ENCODE peak calls at places on chromosomes 4 and X, in seven cellular contexts. R, N, L, C, Q, F and B are unnamed samples.

GRCh38 chr4:151951727-151952078 is 190.9 kb upstream of the GATB start:
- DNase-seq in R (no peak), F (no peak), L (no peak), N (no peak), C (no peak), Q (no peak), B (no peak)

GRCh38 chr4:41538017-41538733 is at the start of gene LIMCH1:
- DNase-seq in L (no peak), Q (peak), R (peak), C (peak), N (no peak), F (peak), B (no peak)

GRCh38 chrX:154036513-154036912 is 16.8 kb upstream of the IRAK1 start:
- DNase-seq in R (peak), N (no peak), L (no peak), Q (no peak), C (peak), F (no peak), B (no peak)

GRCh38 chr4:83110222-83110945 is 4.1 kb downstream of the PLAC8 start:
- DNase-seq in L (peak), Q (peak), R (peak), F (peak), N (peak), C (peak), B (peak)

GRCh38 chr4:43690121-43690520 is 758.5 kb downstream of the KCTD8 start:
- DNase-seq in Q (no peak), R (no peak), C (no peak), L (peak), F (no peak), N (no peak), B (no peak)

GRCh38 chr4:35201403-35201802 is 1042.9 kb downstream of the ARAP2 start:
- DNase-seq in Q (no peak), N (no peak), L (no peak), F (no peak), R (no peak), C (no peak), B (no peak)

GRCh38 chrX:31126205-31126604 is 54.4 kb upstream of the FTHL17 start:
- DNase-seq in N (no peak), R (no peak), C (no peak), Q (peak), F (peak), L (peak), B (peak)

GRCh38 chr4:159413252-159413941 is 310.5 kb downstream of the RAPGEF2 start:
- DNase-seq in N (no peak), F (no peak), R (no peak), L (peak), Q (no peak), C (no peak), B (no peak)

GRCh38 chr4:1285790-1286553 is 3.7 kb upstream of the MAEA start:
- DNase-seq in R (peak), F (peak), Q (no peak), C (no peak), L (peak), N (no peak), B (peak)

GRCh38 chr4:168647976-168648375 is 151.1 kb downstream of the PALLD start:
- DNase-seq in N (no peak), R (no peak), F (peak), L (no peak), C (no peak), Q (no peak), B (no peak)

GRCh38 chrX:110397353-110397752 is 38.7 kb downstream of the RTL9 start:
- DNase-seq in Q (no peak), L (no peak), R (no peak), N (no peak), F (peak), C (no peak), B (no peak)

GRCh38 chr4:73450398-73451004 is 14.5 kb downstream of the AFP start:
- DNase-seq in Q (peak), N (no peak), C (peak), F (peak), L (peak), R (peak), B (peak)

GRCh38 chrX:54785901-54786300 is 12.2 kb downstream of the ITIH6 start:
- DNase-seq in Q (no peak), L (no peak), N (no peak), R (peak), F (peak), C (peak), B (no peak)

GRCh38 chrX:48179691-48180090 is 16.9 kb downstream of the SSX5 start:
- DNase-seq in L (no peak), Q (no peak), F (no peak), N (no peak), C (no peak), R (no peak), B (no peak)

GRCh38 chrX:150268839-150269238 is 94.3 kb upstream of the MAMLD1 start:
- DNase-seq in N (no peak), F (no peak), C (no peak), Q (no peak), R (no peak), L (no peak), B (no peak)

GRCh38 chrX:115563633-115564182 is 2.7 kb downstream of the PLS3 start:
- DNase-seq in R (no peak), C (no peak), N (no peak), L (no peak), F (no peak), Q (no peak), B (no peak)

GRCh38 chrX:11728556-11728955 is 29.5 kb upstream of the MSL3 start:
- DNase-seq in N (no peak), Q (no peak), C (no peak), L (no peak), R (no peak), F (no peak), B (no peak)

GRCh38 chrX:118216488-118216887 is 99.9 kb upstream of the KLHL13 start:
- DNase-seq in R (no peak), Q (no peak), F (no peak), N (no peak), C (no peak), L (no peak), B (no peak)

GRCh38 chrX:151923648-151924047 is 11.0 kb downstream of the MAGEA4 start:
- DNase-seq in F (no peak), Q (no peak), N (no peak), C (no peak), R (no peak), L (no peak), B (no peak)

GRCh38 chrX:118565853-118566252 is 70.2 kb downstream of the DOCK11 start:
- DNase-seq in Q (no peak), L (no peak), N (no peak), R (no peak), C (no peak), F (no peak), B (no peak)

GRCh38 chr4:170868191-170868590 is 778.4 kb upstream of the AADAT start:
- DNase-seq in C (no peak), R (no peak), N (no peak), F (no peak), Q (no peak), L (no peak), B (no peak)

GRCh38 chrX:120136128-120136527 is 20.4 kb upstream of the RHOXF1 start:
- DNase-seq in L (no peak), R (no peak), Q (no peak), F (no peak), N (no peak), C (no peak), B (no peak)

GRCh38 chr4:33088713-33089112 is 2368.5 kb downstream of the PCDH7 start:
- DNase-seq in Q (no peak), L (no peak), F (no peak), R (no peak), N (no peak), C (no peak), B (no peak)

GRCh38 chr4:189807031-189807430 is 133.6 kb upstream of the FRG1 start:
- DNase-seq in R (no peak), F (no peak), N (no peak), L (no peak), C (no peak), Q (no peak), B (no peak)

GRCh38 chr4:3295837-3296624 is 3.2 kb downstream of the RGS12 start:
- DNase-seq in R (no peak), C (peak), L (no peak), Q (no peak), N (no peak), F (no peak), B (no peak)

GRCh38 chr4:56874166-56874565 is 33.5 kb upstream of the REST start:
- DNase-seq in F (no peak), R (peak), N (no peak), L (no peak), Q (no peak), C (peak), B (no peak)

GRCh38 chrX:17635231-17635630 is 102.1 kb upstream of the SCML1 start:
- DNase-seq in C (peak), N (peak), R (peak), F (peak), L (peak), Q (no peak), B (no peak)

GRCh38 chr4:78693777-78694456 is 82.2 kb upstream of the BMP2K start:
- DNase-seq in N (no peak), C (no peak), F (no peak), L (no peak), R (no peak), Q (no peak), B (peak)

GRCh38 chrX:44244008-44244407 is 99.5 kb downstream of the EFHC2 start:
- DNase-seq in L (peak), N (peak), C (no peak), Q (peak), R (no peak), F (peak), B (peak)

GRCh38 chrX:107552976-107553375 is 75.3 kb upstream of the PRPS1 start:
- DNase-seq in L (no peak), F (no peak), C (no peak), R (no peak), N (no peak), Q (no peak), B (no peak)

GRCh38 chr4:129929052-129929451 is 833.1 kb downstream of the C4orf33 start:
- DNase-seq in C (no peak), R (no peak), L (no peak), N (no peak), Q (no peak), F (peak), B (no peak)

GRCh38 chrX:10326578-10326977 is 169.8 kb downstream of the CLCN4 start:
- DNase-seq in Q (no peak), R (no peak), C (no peak), F (no peak), N (no peak), L (peak), B (peak)

GRCh38 chr4:181601118-181601517 is 642.1 kb upstream of the TENM3 start:
- DNase-seq in F (peak), L (no peak), C (no peak), R (no peak), N (no peak), Q (peak), B (peak)

GRCh38 chr4:27974339-27974738 is 1113.7 kb downstream of the STIM2 start:
- DNase-seq in L (no peak), F (peak), R (no peak), N (no peak), C (no peak), Q (no peak), B (no peak)

GRCh38 chr4:41297832-41298231 is 41.1 kb downstream of the UCHL1 start:
- DNase-seq in C (no peak), F (no peak), L (no peak), R (no peak), N (no peak), Q (no peak), B (no peak)

GRCh38 chrX:71550578-71550977 is 17.7 kb downstream of the OGT start:
- DNase-seq in F (no peak), N (no peak), L (no peak), Q (no peak), C (no peak), R (no peak), B (no peak)

GRCh38 chrX:45566456-45566855 is 365.8 kb upstream of the DIPK2B start:
- DNase-seq in Q (no peak), R (no peak), L (no peak), N (no peak), F (no peak), C (no peak), B (no peak)
- H3K23ac ChIP-seq in Q (no peak), R (no peak), L (no peak), N (no peak), F (no peak), C (no peak), B (no peak)

GRCh38 chr4:89899157-89899556 is 4.5 kb downstream of the MMRN1 start:
- DNase-seq in R (no peak), F (no peak), Q (no peak), N (no peak), C (no peak), L (no peak), B (no peak)
- H3K23ac ChIP-seq in R (no peak), F (no peak), Q (no peak), N (no peak), C (no peak), L (no peak), B (no peak)

GRCh38 chr4:25977397-25978170 is 63.6 kb downstream of the SMIM20 start:
- DNase-seq in L (no peak), Q (no peak), F (peak), C (no peak), N (no peak), R (no peak), B (no peak)
- H3K23ac ChIP-seq in L (no peak), Q (no peak), F (peak), C (no peak), N (no peak), R (no peak), B (no peak)

DNA sequence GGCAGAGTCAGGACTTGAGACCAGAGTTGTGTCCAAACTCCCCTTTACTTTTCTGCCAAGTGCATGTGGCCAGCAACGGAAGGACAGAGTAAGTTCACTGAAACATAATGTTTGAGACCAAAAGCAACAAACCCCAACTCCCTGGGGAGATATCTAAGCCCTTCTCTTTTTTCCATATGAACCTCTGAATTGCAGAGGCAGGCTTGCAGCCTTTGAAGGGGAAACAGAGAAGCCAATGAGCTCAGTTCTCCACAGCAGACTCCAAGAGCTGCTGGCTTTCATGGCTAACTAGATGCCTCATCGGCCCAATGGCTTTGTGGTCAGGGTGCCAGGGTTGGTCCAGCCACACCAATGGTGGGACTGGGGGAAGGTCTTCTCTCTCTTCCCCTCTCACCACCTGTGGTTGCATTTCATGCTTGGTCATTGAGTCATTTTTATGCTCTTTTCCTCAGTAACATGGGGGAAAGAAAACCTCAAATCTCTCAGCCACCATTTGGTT is 34.0 kb downstream of the STARD8 start:
- DNase-seq in C (no peak), F (no peak), L (peak), N (no peak), Q (no peak), R (no peak), B (peak)
- H3K23ac ChIP-seq in C (no peak), F (no peak), L (no peak), N (no peak), Q (no peak), R (no peak), B (no peak)

GRCh38 chr4:6177587-6178197 is 22.7 kb downstream of the JAKMIP1 start:
- DNase-seq in Q (no peak), N (no peak), R (no peak), L (no peak), F (peak), C (no peak), B (no peak)

GRCh38 chr4:6175426-6175825 is 24.9 kb downstream of the JAKMIP1 start:
- DNase-seq in L (no peak), C (no peak), R (no peak), F (no peak), Q (no peak), N (no peak), B (no peak)

GRCh38 chr4:6172093-6172926 is 28.0 kb downstream of the JAKMIP1 start:
- DNase-seq in L (no peak), R (no peak), C (no peak), N (no peak), Q (no peak), F (no peak), B (no peak)

GRCh38 chr4:6169239-6169638 is 31.1 kb downstream of the JAKMIP1 start:
- DNase-seq in C (no peak), F (peak), N (no peak), L (no peak), R (no peak), Q (no peak), B (no peak)

DNA sequence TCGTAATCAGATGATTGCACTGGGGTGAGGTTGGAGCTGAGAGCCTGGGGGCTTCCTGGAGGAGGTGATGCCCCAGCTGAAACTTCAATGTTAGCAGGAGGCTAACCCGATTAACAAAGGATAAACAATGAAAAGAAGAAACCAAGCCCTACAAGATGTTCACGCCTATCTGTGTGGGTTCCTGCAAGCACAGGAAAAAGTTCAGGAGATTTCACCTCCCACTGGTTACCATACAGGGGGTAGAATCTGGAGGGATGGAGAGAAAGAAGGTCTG is 27.5 kb downstream of the JAKMIP1 start:
- DNase-seq in L (no peak), C (no peak), F (peak), Q (no peak), N (no peak), R (no peak), B (no peak)
- H3K23ac ChIP-seq in L (no peak), C (no peak), F (no peak), Q (no peak), N (no peak), R (no peak), B (no peak)

GRCh38 chr4:184215709-184216328 is 1.9 kb downstream of the ENPP6 start:
- DNase-seq in R (no peak), C (no peak), N (no peak), Q (no peak), F (no peak), L (no peak), B (no peak)
- H3K23ac ChIP-seq in R (no peak), C (no peak), N (no peak), Q (no peak), F (no peak), L (no peak), B (no peak)

GRCh38 chrX:23612846-23613245 is 54.4 kb upstream of the PRDX4 start:
- DNase-seq in N (no peak), C (no peak), Q (no peak), L (no peak), R (no peak), F (no peak), B (no peak)
- H3K23ac ChIP-seq in N (no peak), C (no peak), Q (no peak), L (no peak), R (no peak), F (no peak), B (no peak)